ENCODE peak calls at places on chromosomes 12 and 14, in four cellular contexts. I, P, G and Q are unnamed samples.

GRCh38 chr12:104220931-104221330 is 5.4 kb downstream of the TXNRD1 start:
- DNase-seq in I (no peak), P (no peak), G (no peak), Q (no peak)

GRCh38 chr14:101582294-101582693 is 21.0 kb downstream of the DIO3 start:
- DNase-seq in I (no peak), P (no peak), G (no peak), Q (no peak)

GRCh38 chr12:124389537-124390441 is 94.9 kb downstream of the RFLNA start:
- DNase-seq in I (no peak), P (no peak), G (no peak), Q (no peak)

GRCh38 chr12:89513544-89513943 is 11.1 kb downstream of the GALNT4 start:
- DNase-seq in I (no peak), P (no peak), G (no peak), Q (no peak)

GRCh38 chr12:124240493-124240892 is 54.4 kb upstream of the RFLNA start:
- DNase-seq in I (no peak), P (no peak), G (peak; percentile 28), Q (no peak)

GRCh38 chr12:39935275-39935674 is 170.6 kb downstream of the SLC2A13 start:
- DNase-seq in I (no peak), P (no peak), G (no peak), Q (no peak)

GRCh38 chr14:105144231-105144665 is 24.3 kb downstream of the JAG2 start:
- DNase-seq in I (no peak), P (no peak), G (no peak), Q (no peak)

GRCh38 chr14:42671636-42672035 is 1065.0 kb downstream of the LRFN5 start:
- DNase-seq in I (no peak), P (no peak), G (no peak), Q (no peak)

GRCh38 chr12:98998697-98999299 is 353.7 kb downstream of the APAF1 start:
- DNase-seq in I (peak; percentile 29), P (no peak), G (peak; percentile 11), Q (no peak)

GRCh38 chr14:70416322-70416716 is 571 bp downstream of the SYNJ2BP start:
- DNase-seq in I (no peak), P (no peak), G (no peak), Q (no peak)

GRCh38 chr14:55198749-55199148 is 7.4 kb upstream of the DLGAP5 start:
- DNase-seq in I (no peak), P (no peak), G (no peak), Q (no peak)

GRCh38 chr12:126506426-126507182 is 1441.4 kb downstream of the AACS start:
- DNase-seq in I (no peak), P (no peak), G (no peak), Q (no peak)

GRCh38 chr14:105198588-105198987 is 17.5 kb upstream of the NUDT14 start:
- DNase-seq in I (no peak), P (no peak), G (no peak), Q (no peak)

GRCh38 chr12:112749081-112749480 is 42.5 kb upstream of the RPH3A start:
- DNase-seq in I (no peak), P (no peak), G (no peak), Q (no peak)

GRCh38 chr12:27009926-27010325 is 4.3 kb downstream of the TM7SF3 start:
- DNase-seq in I (no peak), P (no peak), G (no peak), Q (no peak)

GRCh38 chr12:114729731-114730130 is 45.8 kb upstream of the TBX3 start:
- DNase-seq in I (no peak), P (no peak), G (no peak), Q (no peak)

GRCh38 chr12:132834181-132834711 is 5.6 kb upstream of the GOLGA3 start:
- DNase-seq in I (no peak), P (no peak), G (no peak), Q (no peak)

GRCh38 chr12:31306871-31307270 is 19.1 kb downstream of the SINHCAF start:
- DNase-seq in I (no peak), P (no peak), G (no peak), Q (no peak)

GRCh38 chr12:32541754-32542374 is 137.2 kb upstream of the DNM1L start:
- DNase-seq in I (no peak), P (no peak), G (no peak), Q (no peak)

GRCh38 chr12:121278450-121279375 is 17.8 kb downstream of the CAMKK2 start:
- DNase-seq in I (peak; percentile 16), P (no peak), G (no peak), Q (no peak)

GRCh38 chr14:90263748-90264449 is 7.5 kb downstream of the PSMC1 start:
- DNase-seq in I (no peak), P (peak; percentile 28), G (no peak), Q (no peak)

GRCh38 chr12:104263580-104264358 is 39.8 kb upstream of the EID3 start:
- DNase-seq in I (no peak), P (no peak), G (no peak), Q (no peak)

GRCh38 chr12:1777798-1778197 is 42.6 kb upstream of the LRTM2 start:
- DNase-seq in I (no peak), P (no peak), G (no peak), Q (no peak)

GRCh38 chr14:94795372-94795771 is 25.5 kb upstream of the GSC start:
- DNase-seq in I (no peak), P (no peak), G (no peak), Q (no peak)

GRCh38 chr14:68268719-68269118 is 449.1 kb downstream of the RAD51B start:
- DNase-seq in I (no peak), P (no peak), G (no peak), Q (no peak)

GRCh38 chr12:101939856-101940265 is 62.5 kb downstream of the DRAM1 start:
- DNase-seq in I (peak; percentile 60), P (peak; percentile 49), G (no peak), Q (no peak)

GRCh38 chr12:65811968-65812700 is 12.1 kb upstream of the HMGA2 start:
- DNase-seq in I (no peak), P (no peak), G (no peak), Q (no peak)

GRCh38 chr14:75831971-75832370 is 149.8 kb downstream of the TGFB3 start:
- DNase-seq in I (no peak), P (no peak), G (no peak), Q (no peak)

GRCh38 chr12:84874125-84874824 is 38.3 kb downstream of the SLC6A15 start:
- DNase-seq in I (peak; percentile 53), P (no peak), G (no peak), Q (no peak)

GRCh38 chr14:77307099-77307496 is 13.6 kb downstream of the POMT2 start:
- DNase-seq in I (no peak), P (no peak), G (no peak), Q (no peak)

GRCh38 chr14:104977681-104978647 is at the start of gene AHNAK2:
- DNase-seq in I (no peak), P (no peak), G (peak; percentile 60), Q (no peak)

GRCh38 chr14:61461808-61462275 is 140.5 kb downstream of the PRKCH start:
- DNase-seq in I (peak; percentile 70), P (peak; percentile 52), G (no peak), Q (no peak)

GRCh38 chr12:1884651-1885050 is 33.8 kb downstream of the CACNA2D4 start:
- DNase-seq in I (no peak), P (no peak), G (no peak), Q (no peak)

GRCh38 chr12:27515671-27516070 is 8.3 kb upstream of the PPFIBP1 start:
- DNase-seq in I (no peak), P (no peak), G (no peak), Q (no peak)

GRCh38 chr12:49294086-49294803 is 702 bp upstream of the PRPH start:
- DNase-seq in I (no peak), P (no peak), G (no peak), Q (no peak)

GRCh38 chr12:50201987-50202521 is 34.9 kb upstream of the CERS5 start:
- DNase-seq in I (no peak), P (no peak), G (no peak), Q (no peak)

GRCh38 chr14:65377576-65377975 is 35.0 kb upstream of the FUT8 start:
- DNase-seq in I (no peak), P (no peak), G (no peak), Q (no peak)